ENCODE peak calls at places on chromosomes 1 and 21, in eight cellular contexts. Y, P, M, J, X, W, U and A are unnamed samples.

GRCh38 chr1:228648647-228649383 is 86.5 kb upstream of the RHOU start:
- DNase-seq in Y (no peak), P (no peak), M (no peak), J (no peak), X (no peak), W (no peak), U (peak), A (no peak)

GRCh38 chr1:15916417-15916816 is 59.5 kb downstream of the ZBTB17 start:
- DNase-seq in Y (no peak), P (no peak), M (no peak), J (no peak), X (peak), W (no peak), U (no peak), A (no peak)

GRCh38 chr1:115838805-115839705 is 1.9 kb downstream of the NHLH2 start:
- DNase-seq in Y (peak), P (peak), M (no peak), J (peak), X (no peak), W (no peak), U (peak), A (peak)

GRCh38 chr1:220528679-220529529 is 968 bp downstream of the MARK1 start:
- DNase-seq in Y (peak), P (peak), M (no peak), J (peak), X (no peak), W (no peak), U (no peak), A (peak)

GRCh38 chr1:215567491-215568286 is 585 bp downstream of the KCTD3 start:
- DNase-seq in Y (peak), P (peak), M (no peak), J (peak), X (peak), W (no peak), U (peak), A (peak)

GRCh38 chr1:228150458-228151169 is 884 bp downstream of the GJC2 start:
- DNase-seq in Y (no peak), P (peak), M (peak), J (peak), X (peak), W (no peak), U (peak), A (no peak)

GRCh38 chr1:20187103-20187812 is 940 bp upstream of the PLA2G2C start:
- DNase-seq in Y (peak), P (no peak), M (no peak), J (no peak), X (no peak), W (no peak), U (no peak), A (no peak)

GRCh38 chr21:44846485-44847260 is 26.8 kb downstream of the PTTG1IP start:
- DNase-seq in Y (no peak), P (no peak), M (no peak), J (peak), X (peak), W (no peak), U (peak), A (no peak)

GRCh38 chr1:92315766-92316413 is 17.0 kb downstream of the RPAP2 start:
- DNase-seq in Y (no peak), P (no peak), M (no peak), J (no peak), X (no peak), W (no peak), U (no peak), A (no peak)

GRCh38 chr1:162168261-162168660 is 98.8 kb downstream of the NOS1AP start:
- DNase-seq in Y (no peak), P (no peak), M (no peak), J (no peak), X (no peak), W (no peak), U (no peak), A (peak)

GRCh38 chr1:62794047-62794446 is 10.1 kb downstream of the ATG4C start:
- DNase-seq in Y (no peak), P (no peak), M (no peak), J (no peak), X (no peak), W (no peak), U (no peak), A (no peak)

GRCh38 chr1:195934839-195935557 is 673.2 kb downstream of the KCNT2 start:
- DNase-seq in Y (no peak), P (no peak), M (no peak), J (no peak), X (no peak), W (no peak), U (no peak), A (no peak)

GRCh38 chr1:227797144-227797543 is 18.3 kb upstream of the PRSS38 start:
- DNase-seq in Y (no peak), P (no peak), M (no peak), J (peak), X (no peak), W (no peak), U (no peak), A (no peak)

GRCh38 chr21:46354046-46354445 is 30.1 kb downstream of the PCNT start:
- DNase-seq in Y (no peak), P (no peak), M (no peak), J (no peak), X (no peak), W (no peak), U (no peak), A (no peak)

GRCh38 chr1:177384461-177384860 is 213.7 kb downstream of the BRINP2 start:
- DNase-seq in Y (no peak), P (no peak), M (no peak), J (no peak), X (peak), W (no peak), U (no peak), A (no peak)

GRCh38 chr1:20250346-20250989 is 40.2 kb upstream of the VWA5B1 start:
- DNase-seq in Y (no peak), P (no peak), M (no peak), J (no peak), X (no peak), W (no peak), U (no peak), A (peak)

GRCh38 chr1:84653130-84653680 is 37.1 kb downstream of the SSX2IP start:
- DNase-seq in Y (peak), P (no peak), M (no peak), J (no peak), X (peak), W (no peak), U (no peak), A (no peak)

GRCh38 chr1:94974224-94974623 is 47.3 kb upstream of the CNN3 start:
- DNase-seq in Y (no peak), P (no peak), M (peak), J (no peak), X (peak), W (no peak), U (no peak), A (no peak)

GRCh38 chr1:92754000-92754787 is 30.7 kb downstream of the EVI5 start:
- DNase-seq in Y (no peak), P (no peak), M (peak), J (no peak), X (peak), W (no peak), U (no peak), A (no peak)

GRCh38 chr1:110060034-110060661 is 10.3 kb downstream of the ALX3 start:
- DNase-seq in Y (peak), P (peak), M (no peak), J (no peak), X (no peak), W (no peak), U (no peak), A (peak)

GRCh38 chr1:25534389-25534788 is 9.0 kb upstream of the LDLRAP1 start:
- DNase-seq in Y (no peak), P (no peak), M (no peak), J (peak), X (no peak), W (no peak), U (no peak), A (no peak)

GRCh38 chr1:228496494-228496893 is 9.3 kb downstream of the RNF187 start:
- DNase-seq in Y (no peak), P (no peak), M (no peak), J (no peak), X (no peak), W (no peak), U (no peak), A (no peak)

GRCh38 chr1:2585318-2586092 is 1.1 kb upstream of the PRXL2B start:
- DNase-seq in Y (peak), P (peak), M (no peak), J (peak), X (peak), W (peak), U (peak), A (peak)

GRCh38 chr1:3219005-3219724 is 150.2 kb downstream of the PRDM16 start:
- DNase-seq in Y (no peak), P (peak), M (no peak), J (no peak), X (peak), W (peak), U (peak), A (peak)

GRCh38 chr1:76901158-76901767 is 34.0 kb downstream of the ST6GALNAC5 start:
- DNase-seq in Y (peak), P (no peak), M (no peak), J (no peak), X (peak), W (no peak), U (no peak), A (peak)

GRCh38 chr1:156104861-156105546 is 9.5 kb upstream of the LMNA start:
- DNase-seq in Y (peak), P (no peak), M (no peak), J (no peak), X (no peak), W (no peak), U (no peak), A (no peak)

GRCh38 chr1:63917571-63918394 is 144.0 kb downstream of the ROR1 start:
- DNase-seq in Y (peak), P (no peak), M (no peak), J (no peak), X (peak), W (no peak), U (no peak), A (peak)

GRCh38 chr21:14956826-14957225 is 108.0 kb downstream of the NRIP1 start:
- DNase-seq in Y (no peak), P (no peak), M (no peak), J (no peak), X (peak), W (no peak), U (no peak), A (no peak)

GRCh38 chr1:101363891-101364318 is 127.1 kb downstream of the S1PR1 start:
- DNase-seq in Y (no peak), P (no peak), M (no peak), J (no peak), X (no peak), W (no peak), U (no peak), A (no peak)

GRCh38 chr21:39136711-39137110 is 46.5 kb downstream of the PSMG1 start:
- DNase-seq in Y (no peak), P (no peak), M (no peak), J (no peak), X (peak), W (no peak), U (no peak), A (no peak)

GRCh38 chr1:35377553-35377952 is 109.0 kb downstream of the ZMYM4 start:
- DNase-seq in Y (no peak), P (no peak), M (no peak), J (no peak), X (peak), W (no peak), U (no peak), A (no peak)

GRCh38 chr1:112522621-112523020 is 13.9 kb downstream of the WNT2B start:
- DNase-seq in Y (no peak), P (no peak), M (peak), J (no peak), X (peak), W (no peak), U (no peak), A (no peak)

GRCh38 chr1:239816090-239816812 is 275.4 kb upstream of the FMN2 start:
- DNase-seq in Y (peak), P (no peak), M (peak), J (no peak), X (peak), W (peak), U (no peak), A (peak)

GRCh38 chr1:237863234-237863633 is 27.5 kb downstream of the ZP4 start:
- DNase-seq in Y (peak), P (no peak), M (no peak), J (no peak), X (no peak), W (no peak), U (no peak), A (no peak)

GRCh38 chr21:42071146-42071737 is at the start of gene UMODL1:
- DNase-seq in Y (no peak), P (no peak), M (no peak), J (no peak), X (no peak), W (no peak), U (peak), A (no peak)

GRCh38 chr1:5727191-5727590 is 265.0 kb downstream of the NPHP4 start:
- DNase-seq in Y (no peak), P (no peak), M (no peak), J (no peak), X (no peak), W (no peak), U (no peak), A (no peak)

GRCh38 chr1:180179162-180179957 is 24.7 kb downstream of the QSOX1 start:
- DNase-seq in Y (no peak), P (no peak), M (no peak), J (no peak), X (no peak), W (no peak), U (no peak), A (no peak)

GRCh38 chr1:180183426-180183825 is 28.8 kb downstream of the QSOX1 start:
- DNase-seq in Y (no peak), P (no peak), M (no peak), J (no peak), X (no peak), W (no peak), U (no peak), A (no peak)

GRCh38 chr1:180181996-180182675 is 27.5 kb downstream of the QSOX1 start:
- DNase-seq in Y (no peak), P (no peak), M (no peak), J (no peak), X (no peak), W (no peak), U (no peak), A (no peak)

GRCh38 chr1:180182721-180183311 is 28.1 kb downstream of the QSOX1 start:
- DNase-seq in Y (no peak), P (no peak), M (no peak), J (no peak), X (no peak), W (no peak), U (no peak), A (no peak)

GRCh38 chr1:180181048-180181447 is 26.4 kb downstream of the QSOX1 start:
- DNase-seq in Y (peak), P (no peak), M (no peak), J (no peak), X (no peak), W (no peak), U (no peak), A (no peak)
- TF ChIP-seq CTCF in Y (peak), P (peak), M (peak), J (no peak), X (peak), W (peak), U (peak), A (peak)

GRCh38 chr1:152924191-152924590 is 15.8 kb downstream of the IVL start:
- DNase-seq in Y (peak), P (no peak), M (no peak), J (no peak), X (no peak), W (no peak), U (no peak), A (no peak)

GRCh38 chr1:152928671-152929070 is 18.3 kb upstream of the SPRR5 start:
- DNase-seq in Y (no peak), P (no peak), M (no peak), J (no peak), X (no peak), W (no peak), U (no peak), A (no peak)

GRCh38 chr1:152926091-152926490 is 17.7 kb downstream of the IVL start:
- DNase-seq in Y (peak), P (no peak), M (peak), J (no peak), X (no peak), W (no peak), U (no peak), A (no peak)
- TF ChIP-seq CTCF in Y (peak), P (no peak), M (peak), J (no peak), X (no peak), W (no peak), U (no peak), A (peak)

GRCh38 chr1:206907304-206907991 is 10.2 kb downstream of the IL24 start:
- DNase-seq in Y (peak), P (no peak), M (no peak), J (no peak), X (no peak), W (no peak), U (no peak), A (peak)
- TF ChIP-seq CTCF in Y (peak), P (peak), M (no peak), J (no peak), X (no peak), W (no peak), U (peak), A (peak)

DNA sequence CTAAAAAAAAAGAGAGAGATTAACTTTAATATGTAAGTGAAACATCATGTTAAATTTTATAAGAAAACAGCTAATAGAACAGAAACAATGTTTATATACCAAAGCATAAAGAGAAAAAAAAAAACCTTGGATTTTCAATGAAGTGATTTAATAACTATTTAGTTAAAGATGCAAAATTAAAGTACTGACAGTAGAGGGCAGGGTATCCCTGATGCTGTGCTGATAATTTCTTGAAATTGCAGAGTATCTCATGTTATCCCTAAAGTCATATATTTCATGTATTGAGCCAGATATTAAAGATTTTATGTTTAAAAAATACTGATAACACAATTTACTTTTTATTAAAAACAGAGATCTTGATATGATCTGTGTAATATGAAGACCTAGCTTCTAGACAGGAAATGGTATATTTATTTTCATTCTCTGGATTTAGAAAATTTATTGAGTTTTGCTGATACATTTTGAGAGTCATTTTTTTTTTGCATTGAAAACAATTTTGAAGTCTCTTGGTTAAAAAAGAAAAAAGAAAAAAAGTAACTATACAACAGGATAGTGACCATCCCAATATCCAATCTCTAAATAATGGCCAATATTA is 273.2 kb downstream of the USP25 start:
- DNase-seq in Y (peak), P (no peak), M (no peak), J (no peak), X (no peak), W (no peak), U (no peak), A (no peak)
- TF ChIP-seq CTCF in Y (peak), P (peak), M (peak), J (no peak), X (peak), W (no peak), U (peak), A (no peak)

DNA sequence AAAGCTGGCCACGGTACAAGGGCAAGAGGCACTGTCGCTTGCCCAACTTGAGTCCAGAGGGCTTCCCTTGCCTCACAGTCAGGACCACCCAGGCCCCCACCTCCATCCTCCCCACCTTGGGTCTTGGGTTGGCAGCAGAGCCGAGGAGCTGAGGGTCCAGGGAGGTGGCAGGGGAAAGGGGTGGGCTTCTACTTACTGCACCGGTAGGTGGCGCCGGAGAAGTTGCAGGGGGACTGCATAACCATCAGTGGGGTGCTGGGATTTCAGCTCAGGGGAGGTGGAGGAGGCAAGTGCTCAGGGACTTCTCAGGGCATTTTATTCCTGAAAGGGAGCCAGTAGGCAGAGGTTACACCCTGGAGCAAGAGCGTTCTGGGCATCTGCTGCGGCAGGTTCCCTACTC is 44.0 kb downstream of the TRIM62 start:
- DNase-seq in Y (peak), P (peak), M (no peak), J (no peak), X (no peak), W (no peak), U (peak), A (no peak)
- TF ChIP-seq CTCF in Y (peak), P (peak), M (peak), J (no peak), X (peak), W (peak), U (peak), A (no peak)